ENCODE peak calls at places on chromosomes 4 and X, in ten cellular contexts. F, X, M, P, Q, L, H, U, V and T are unnamed samples. For H3K9me3, the result is how much of the 10 kb centered on the place peaks cover.

GRCh38 chrX:39854772-39855747 is 242.7 kb downstream of the BCOR start:
- DNase-seq in F (no peak), X (no peak), M (no peak), P (no peak), Q (peak), L (peak), H (no peak), U (no peak), V (no peak), T (peak)

GRCh38 chrX:13077168-13077567 is 32.7 kb upstream of the FAM9C start:
- DNase-seq in F (peak), X (peak), M (no peak), P (no peak), Q (no peak), L (no peak), H (no peak), U (no peak), V (no peak), T (no peak)

GRCh38 chrX:115408736-115409390 is 119.3 kb downstream of the LUZP4 start:
- DNase-seq in F (peak), X (no peak), M (no peak), P (no peak), Q (no peak), L (no peak), H (no peak), U (no peak), V (no peak), T (no peak)

GRCh38 chr4:151688003-151688784 is 72.6 kb downstream of the GATB start:
- DNase-seq in F (peak), X (no peak), M (no peak), P (no peak), Q (no peak), L (no peak), H (no peak), U (no peak), V (no peak), T (no peak)

GRCh38 chrX:136692271-136692670 is 44.3 kb downstream of the CD40LG start:
- DNase-seq in F (no peak), X (no peak), M (no peak), P (no peak), Q (no peak), L (no peak), H (no peak), U (no peak), V (no peak), T (no peak)

GRCh38 chrX:106611682-106612402 is at the start of gene RADX:
- DNase-seq in F (peak), X (peak), M (peak), P (peak), Q (peak), L (peak), H (peak), U (peak), V (peak), T (peak)

GRCh38 chrX:33592398-33592797 is 381.0 kb upstream of the DMD start:
- DNase-seq in F (no peak), X (no peak), M (no peak), P (no peak), Q (no peak), L (no peak), H (no peak), U (no peak), V (no peak), T (no peak)

GRCh38 chrX:123993904-123994635 is 32.6 kb downstream of the STAG2 start:
- DNase-seq in F (peak), X (peak), M (no peak), P (no peak), Q (no peak), L (no peak), H (no peak), U (no peak), V (no peak), T (no peak)

GRCh38 chrX:133053854-133054565 is 42.9 kb downstream of the USP26 start:
- DNase-seq in F (no peak), X (no peak), M (no peak), P (no peak), Q (no peak), L (no peak), H (no peak), U (no peak), V (no peak), T (no peak)

GRCh38 chr4:74037076-74037475 is 1.4 kb downstream of the CXCL3 start:
- DNase-seq in F (no peak), X (no peak), M (no peak), P (no peak), Q (no peak), L (no peak), H (no peak), U (no peak), V (no peak), T (no peak)

GRCh38 chr4:88962430-88962829 is 94.6 kb downstream of the FAM13A start:
- DNase-seq in F (no peak), X (no peak), M (no peak), P (no peak), Q (no peak), L (no peak), H (no peak), U (no peak), V (no peak), T (no peak)

GRCh38 chr4:161629694-161630441 is 533.9 kb downstream of the FSTL5 start:
- DNase-seq in F (no peak), X (peak), M (no peak), P (no peak), Q (no peak), L (no peak), H (no peak), U (no peak), V (no peak), T (no peak)

GRCh38 chr4:46715468-46715867 is 193.6 kb downstream of the COX7B2 start:
- DNase-seq in F (no peak), X (no peak), M (no peak), P (no peak), Q (no peak), L (no peak), H (no peak), U (no peak), V (no peak), T (no peak)

GRCh38 chr4:106092361-106093040 is 197.2 kb downstream of the NPNT start:
- DNase-seq in F (no peak), X (no peak), M (no peak), P (no peak), Q (no peak), L (no peak), H (peak), U (no peak), V (no peak), T (no peak)
- H3K9me3 ChIP-seq in F (under half), X (under half), M (under half), P (under half), Q (under half), L (under half), H (under half), U (under half), V (under half), T (under half)

GRCh38 chr4:129971419-129971818 is 875.5 kb downstream of the C4orf33 start:
- DNase-seq in F (no peak), X (peak), M (no peak), P (no peak), Q (no peak), L (no peak), H (no peak), U (no peak), V (no peak), T (no peak)
- H3K9me3 ChIP-seq in F (under half), X (under half), M (under half), P (under half), Q (under half), L (under half), H (under half), U (under half), V (under half), T (under half)

GRCh38 chrX:794311-794710 is 163.7 kb downstream of the SHOX start:
- DNase-seq in F (no peak), X (no peak), M (peak), P (no peak), Q (no peak), L (no peak), H (no peak), U (no peak), V (no peak), T (no peak)

GRCh38 chrX:799808-800207 is 169.2 kb downstream of the SHOX start:
- DNase-seq in F (no peak), X (no peak), M (no peak), P (no peak), Q (no peak), L (no peak), H (no peak), U (no peak), V (no peak), T (no peak)
- H3K9me3 ChIP-seq in F (under half), X (under half), M (under half), P (under half), Q (under half), L (under half), H (under half), U (under half), V (under half), T (under half)

GRCh38 chrX:147953976-147954375 is 27.2 kb upstream of the FMR1NB start:
- DNase-seq in F (no peak), X (no peak), M (no peak), P (peak), Q (no peak), L (no peak), H (no peak), U (no peak), V (no peak), T (no peak)

GRCh38 chrX:147962476-147962875 is 18.7 kb upstream of the FMR1NB start:
- DNase-seq in F (no peak), X (no peak), M (no peak), P (no peak), Q (no peak), L (no peak), H (no peak), U (no peak), V (no peak), T (no peak)

GRCh38 chrX:147957291-147957690 is 23.8 kb upstream of the FMR1NB start:
- DNase-seq in F (no peak), X (no peak), M (no peak), P (no peak), Q (no peak), L (no peak), H (no peak), U (no peak), V (no peak), T (no peak)

DNA sequence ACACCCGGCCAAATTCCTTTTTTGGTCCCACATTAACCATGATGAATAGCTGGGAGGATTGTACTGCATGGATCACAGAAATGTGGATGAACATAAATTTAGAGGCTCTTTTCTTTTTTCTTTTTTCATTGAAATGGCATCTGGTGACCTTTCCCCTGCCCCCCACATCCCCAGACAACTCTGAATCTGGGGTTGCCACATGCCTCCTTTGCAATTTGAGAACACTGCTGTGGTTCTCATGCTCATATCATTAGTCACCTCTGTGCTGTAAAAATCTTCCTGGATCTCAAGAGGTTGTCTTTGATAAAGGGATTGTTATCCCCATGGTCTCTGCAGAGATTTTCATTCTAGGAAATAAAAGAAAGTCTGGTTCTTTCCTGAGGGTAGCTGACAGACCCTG is 22.8 kb upstream of the FMR1NB start:
- DNase-seq in F (peak), X (no peak), M (no peak), P (no peak), Q (no peak), L (no peak), H (no peak), U (no peak), V (no peak), T (no peak)
- H3K9me3 ChIP-seq in F (under half), X (under half), M (under half), P (under half), Q (under half), L (under half), H (under half), U (under half), V (under half), T (under half)

DNA sequence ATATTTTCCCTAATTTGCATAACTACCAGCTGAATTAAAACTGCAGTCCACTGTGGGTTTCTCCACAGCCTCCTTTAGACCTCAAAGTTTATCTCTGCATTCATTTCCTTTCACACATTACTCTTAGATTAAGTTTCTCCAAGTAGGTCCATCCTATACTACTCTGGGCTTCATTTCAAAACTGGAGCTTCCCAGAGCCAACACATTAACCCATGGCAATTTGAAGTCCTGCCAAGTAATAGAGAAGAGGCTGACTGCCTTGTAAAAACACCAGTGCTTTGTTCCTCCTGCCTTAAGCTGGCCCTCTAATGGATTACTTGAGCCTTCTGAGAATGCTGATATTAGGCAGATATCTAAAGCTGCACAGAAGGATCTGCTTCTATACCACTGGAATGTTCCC is 997.2 kb upstream of the SLIT2 start:
- DNase-seq in F (no peak), X (peak), M (no peak), P (no peak), Q (no peak), L (no peak), H (no peak), U (no peak), V (no peak), T (no peak)
- H3K9me3 ChIP-seq in F (under half), X (under half), M (under half), P (under half), Q (under half), L (under half), H (under half), U (under half), V (under half), T (under half)

DNA sequence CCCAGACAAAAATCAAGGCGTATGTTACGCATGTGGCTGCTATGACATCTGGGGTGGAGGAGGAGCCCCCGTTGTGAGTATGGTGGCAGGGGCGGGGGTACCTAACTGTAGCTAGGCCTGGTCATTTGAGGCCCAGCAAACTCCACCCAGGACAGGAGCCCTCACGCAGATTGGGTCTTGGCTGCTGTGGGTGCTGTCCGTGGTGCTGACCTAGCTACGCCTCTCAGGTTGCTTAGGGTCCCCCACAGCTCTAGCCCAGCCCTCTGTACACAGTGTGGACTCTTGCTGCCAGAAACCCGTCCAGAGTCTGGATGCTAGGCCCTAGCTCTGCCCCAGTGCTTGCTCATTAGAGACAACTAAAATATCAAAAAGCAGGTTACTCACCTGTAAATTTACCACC is 146.7 kb upstream of the PSAPL1 start:
- DNase-seq in F (peak), X (peak), M (peak), P (no peak), Q (no peak), L (no peak), H (no peak), U (no peak), V (no peak), T (no peak)
- H3K9me3 ChIP-seq in F (under half), X (under half), M (under half), P (half or more), Q (under half), L (under half), H (under half), U (under half), V (under half), T (under half)

GRCh38 chr4:174993916-174994315 is 75.8 kb downstream of the ADAM29 start:
- DNase-seq in F (no peak), X (no peak), M (no peak), P (no peak), Q (no peak), L (no peak), H (no peak), U (no peak), V (no peak), T (no peak)

GRCh38 chr4:174996079-174996478 is 77.9 kb downstream of the ADAM29 start:
- DNase-seq in F (no peak), X (no peak), M (no peak), P (no peak), Q (no peak), L (no peak), H (no peak), U (no peak), V (no peak), T (no peak)

GRCh38 chr4:174999407-174999806 is 81.2 kb downstream of the ADAM29 start:
- DNase-seq in F (no peak), X (no peak), M (no peak), P (no peak), Q (no peak), L (no peak), H (no peak), U (no peak), V (no peak), T (no peak)
- H3K9me3 ChIP-seq in F (under half), X (under half), M (under half), P (under half), Q (under half), L (under half), H (under half), U (under half), V (under half), T (under half)